ENCODE peak calls at places on chromosomes 2 and 18, in four cellular contexts. G, P, O and I are unnamed samples.

GRCh38 chr2:60565472-60565871 is 12.0 kb upstream of the BCL11A start:
- DNase-seq in G (no peak), P (no peak), O (peak), I (peak)

GRCh38 chr2:215811409-215812355 is 201.7 kb downstream of the MREG start:
- DNase-seq in P (no peak), G (no peak), O (no peak), I (no peak)

GRCh38 chr18:4454548-4455112 is 477 bp downstream of the DLGAP1 start:
- DNase-seq in O (no peak), P (no peak), G (no peak), I (no peak)

GRCh38 chr2:171181067-171182049 is 20.7 kb upstream of the TLK1 start:
- DNase-seq in P (no peak), G (no peak), O (no peak), I (no peak)

GRCh38 chr2:86695053-86695691 is 24.9 kb upstream of the RMND5A start:
- DNase-seq in G (no peak), O (no peak), P (no peak), I (no peak)

GRCh38 chr18:78587096-78587495 is 392.5 kb upstream of the SALL3 start:
- DNase-seq in P (no peak), G (no peak), O (no peak), I (no peak)

GRCh38 chr18:2111456-2111855 is 459.8 kb downstream of the METTL4 start:
- DNase-seq in O (no peak), G (no peak), P (peak), I (peak)

GRCh38 chr2:165105911-165106310 is 97.9 kb downstream of the SCN3A start:
- DNase-seq in G (no peak), O (no peak), P (no peak), I (no peak)

GRCh38 chr2:95350320-95351079 is 52.0 kb upstream of the FAHD2A start:
- DNase-seq in G (no peak), O (no peak), P (no peak), I (no peak)

GRCh38 chr2:85104228-85104627 is 29.0 kb upstream of the TCF7L1 start:
- DNase-seq in P (no peak), G (no peak), O (no peak), I (no peak)

GRCh38 chr2:12170151-12170550 is 423.7 kb downstream of the LPIN1 start:
- DNase-seq in P (no peak), G (no peak), O (no peak), I (no peak)

GRCh38 chr2:201228271-201228911 is 31.9 kb upstream of the CASP8 start:
- DNase-seq in O (no peak), P (no peak), G (no peak), I (no peak)

GRCh38 chr2:54709341-54709809 is 14.1 kb upstream of the EML6 start:
- DNase-seq in P (no peak), O (no peak), G (no peak), I (no peak)

GRCh38 chr2:28516950-28517349 is 21.1 kb downstream of the PLB1 start:
- DNase-seq in P (no peak), O (no peak), G (no peak), I (no peak)

GRCh38 chr18:35277633-35278032 is 12.4 kb downstream of the ZSCAN30 start:
- DNase-seq in O (no peak), P (no peak), G (no peak), I (no peak)